ENCODE peak calls at places on chromosomes 6 and 20, in six cellular contexts. One of them, this sample, is unnamed.

GRCh38 chr6:17394192-17394611 is 807 bp downstream of the CAP2 start:
- DNase-seq in A549: peak; percentile 58
- DNase-seq in activated CD4-positive, alpha-beta T cell treated with anti-CD3 and anti-CD28 coated beads for 48 hours: peak; percentile 17
- DNase-seq in tibial artery: peak; percentile 81
- DNase-seq in T follicular helper cell: no peak
- DNase-seq in stimulated activated CD8-positive, alpha-beta memory T cell treated with anti-CD3 and anti-CD28 coated beads, Interleukin-4, amount 100 ng/mL, for 48 hours: peak; percentile 24
- DNase-seq in this sample: no peak

GRCh38 chr6:144266091-144266649 is 19.0 kb upstream of the UTRN start:
- DNase-seq in A549: peak; percentile 83
- DNase-seq in activated CD4-positive, alpha-beta T cell treated with anti-CD3 and anti-CD28 coated beads for 48 hours: no peak
- DNase-seq in tibial artery: peak; percentile 80
- DNase-seq in T follicular helper cell: no peak
- DNase-seq in stimulated activated CD8-positive, alpha-beta memory T cell treated with anti-CD3 and anti-CD28 coated beads, Interleukin-4, amount 100 ng/mL, for 48 hours: no peak
- DNase-seq in this sample: no peak

GRCh38 chr6:96897396-96898240 is at the start of gene NDUFAF4:
- DNase-seq in A549: peak; percentile 93
- DNase-seq in activated CD4-positive, alpha-beta T cell treated with anti-CD3 and anti-CD28 coated beads for 48 hours: peak; percentile 97
- DNase-seq in tibial artery: peak; percentile 97
- DNase-seq in T follicular helper cell: peak; percentile 94
- DNase-seq in stimulated activated CD8-positive, alpha-beta memory T cell treated with anti-CD3 and anti-CD28 coated beads, Interleukin-4, amount 100 ng/mL, for 48 hours: peak; percentile 97
- DNase-seq in this sample: peak; percentile 94

GRCh38 chr6:124577734-124578281 is 384.4 kb upstream of the RNF217 start:
- DNase-seq in A549: no peak
- DNase-seq in activated CD4-positive, alpha-beta T cell treated with anti-CD3 and anti-CD28 coated beads for 48 hours: no peak
- DNase-seq in tibial artery: no peak
- DNase-seq in T follicular helper cell: no peak
- DNase-seq in stimulated activated CD8-positive, alpha-beta memory T cell treated with anti-CD3 and anti-CD28 coated beads, Interleukin-4, amount 100 ng/mL, for 48 hours: no peak
- DNase-seq in this sample: no peak

GRCh38 chr20:24985802-24986201 is 6.7 kb downstream of the APMAP start:
- DNase-seq in A549: no peak
- DNase-seq in activated CD4-positive, alpha-beta T cell treated with anti-CD3 and anti-CD28 coated beads for 48 hours: no peak
- DNase-seq in tibial artery: peak; percentile 43
- DNase-seq in T follicular helper cell: no peak
- DNase-seq in stimulated activated CD8-positive, alpha-beta memory T cell treated with anti-CD3 and anti-CD28 coated beads, Interleukin-4, amount 100 ng/mL, for 48 hours: peak; percentile 20
- DNase-seq in this sample: no peak

GRCh38 chr6:26478985-26479278 is 21.2 kb upstream of the BTN1A1 start:
- DNase-seq in A549: no peak
- DNase-seq in activated CD4-positive, alpha-beta T cell treated with anti-CD3 and anti-CD28 coated beads for 48 hours: no peak
- DNase-seq in tibial artery: no peak
- DNase-seq in T follicular helper cell: no peak
- DNase-seq in stimulated activated CD8-positive, alpha-beta memory T cell treated with anti-CD3 and anti-CD28 coated beads, Interleukin-4, amount 100 ng/mL, for 48 hours: no peak
- DNase-seq in this sample: no peak

GRCh38 chr6:123806561-123806960 is 2.9 kb downstream of the NKAIN2 start:
- DNase-seq in A549: no peak
- DNase-seq in activated CD4-positive, alpha-beta T cell treated with anti-CD3 and anti-CD28 coated beads for 48 hours: no peak
- DNase-seq in tibial artery: no peak
- DNase-seq in T follicular helper cell: no peak
- DNase-seq in stimulated activated CD8-positive, alpha-beta memory T cell treated with anti-CD3 and anti-CD28 coated beads, Interleukin-4, amount 100 ng/mL, for 48 hours: no peak
- DNase-seq in this sample: no peak

GRCh38 chr6:121851056-121851455 is 415.6 kb downstream of the GJA1 start:
- DNase-seq in A549: no peak
- DNase-seq in activated CD4-positive, alpha-beta T cell treated with anti-CD3 and anti-CD28 coated beads for 48 hours: no peak
- DNase-seq in tibial artery: no peak
- DNase-seq in T follicular helper cell: no peak
- DNase-seq in stimulated activated CD8-positive, alpha-beta memory T cell treated with anti-CD3 and anti-CD28 coated beads, Interleukin-4, amount 100 ng/mL, for 48 hours: no peak
- DNase-seq in this sample: no peak

GRCh38 chr20:15494841-15495240 is 1078.4 kb downstream of the KIF16B start:
- DNase-seq in A549: no peak
- DNase-seq in activated CD4-positive, alpha-beta T cell treated with anti-CD3 and anti-CD28 coated beads for 48 hours: no peak
- DNase-seq in tibial artery: no peak
- DNase-seq in T follicular helper cell: no peak
- DNase-seq in stimulated activated CD8-positive, alpha-beta memory T cell treated with anti-CD3 and anti-CD28 coated beads, Interleukin-4, amount 100 ng/mL, for 48 hours: no peak
- DNase-seq in this sample: no peak

GRCh38 chr6:142881771-142882170 is 63.2 kb downstream of the HIVEP2 start:
- DNase-seq in A549: no peak
- DNase-seq in activated CD4-positive, alpha-beta T cell treated with anti-CD3 and anti-CD28 coated beads for 48 hours: no peak
- DNase-seq in tibial artery: no peak
- DNase-seq in T follicular helper cell: no peak
- DNase-seq in stimulated activated CD8-positive, alpha-beta memory T cell treated with anti-CD3 and anti-CD28 coated beads, Interleukin-4, amount 100 ng/mL, for 48 hours: no peak
- DNase-seq in this sample: no peak

GRCh38 chr6:14542670-14543366 is 425.2 kb downstream of the CD83 start:
- DNase-seq in A549: no peak
- DNase-seq in activated CD4-positive, alpha-beta T cell treated with anti-CD3 and anti-CD28 coated beads for 48 hours: peak; percentile 86
- DNase-seq in tibial artery: no peak
- DNase-seq in T follicular helper cell: no peak
- DNase-seq in stimulated activated CD8-positive, alpha-beta memory T cell treated with anti-CD3 and anti-CD28 coated beads, Interleukin-4, amount 100 ng/mL, for 48 hours: peak; percentile 80
- DNase-seq in this sample: peak; percentile 49

This sample was measured in CD14-positive monocyte.